ENCODE peak calls at places on chromosome 12, in eight cellular contexts. E is anterior cingulate cortex, Y is GM23248, K is T-cell, D is caudate nucleus, Z is amniotic stem cell, R is NCI-H146, G is A172. U is an unnamed sample.

GRCh38 chr12:13454991-13455696 is 258.6 kb downstream of the EMP1 start:
- DNase-seq in D (no peak), Z (no peak), R (no peak), E (no peak), Y (no peak), G (no peak), K (no peak), U (no peak)

GRCh38 chr12:104023710-104024109 is 26.3 kb downstream of the GLT8D2 start:
- DNase-seq in E (no peak), G (no peak), Z (no peak), K (no peak), D (no peak), R (no peak), Y (no peak), U (no peak)

GRCh38 chr12:52600071-52600470 is 1.2 kb downstream of the KRT72 start:
- DNase-seq in K (no peak), D (no peak), E (no peak), G (no peak), R (no peak), Z (no peak), Y (no peak), U (peak)

GRCh38 chr12:131827961-131828534 is at the start of gene MMP17:
- DNase-seq in G (peak), Z (peak), D (no peak), R (peak), K (peak), E (no peak), Y (peak), U (no peak)

GRCh38 chr12:115450710-115451109 is 766.7 kb upstream of the TBX3 start:
- DNase-seq in E (no peak), Y (no peak), K (no peak), D (no peak), G (no peak), R (no peak), Z (no peak), U (no peak)

GRCh38 chr12:2641761-2642160 is 153.0 kb upstream of the FKBP4 start:
- DNase-seq in G (no peak), R (no peak), Z (no peak), D (no peak), Y (no peak), K (no peak), E (no peak), U (no peak)

GRCh38 chr12:106955377-106956047 is at the start of gene TMEM263:
- DNase-seq in Y (peak), E (peak), Z (peak), D (peak), K (peak), R (peak), G (peak), U (peak)

GRCh38 chr12:108837239-108837638 is 20.1 kb downstream of the SSH1 start:
- DNase-seq in Y (no peak), K (no peak), G (no peak), D (no peak), Z (no peak), E (no peak), R (no peak), U (no peak)

GRCh38 chr12:22361785-22362184 is 27.3 kb upstream of the ST8SIA1 start:
- DNase-seq in Z (no peak), E (no peak), K (no peak), R (no peak), G (no peak), D (no peak), Y (no peak), U (no peak)

GRCh38 chr12:113016796-113017195 is 38.5 kb downstream of the OAS2 start:
- DNase-seq in K (no peak), Y (no peak), D (no peak), Z (no peak), G (no peak), R (no peak), E (no peak), U (no peak)

GRCh38 chr12:68842784-68843567 is 35.0 kb downstream of the MDM2 start:
- DNase-seq in G (no peak), D (no peak), Z (no peak), K (no peak), Y (no peak), E (no peak), R (no peak), U (no peak)

GRCh38 chr12:41795910-41796309 is 348.8 kb downstream of the GXYLT1 start:
- DNase-seq in E (no peak), D (no peak), Y (no peak), Z (no peak), K (no peak), G (no peak), R (no peak), U (no peak)

GRCh38 chr12:120110550-120111501 is 5.7 kb downstream of the RAB35 start:
- DNase-seq in G (no peak), Y (no peak), Z (no peak), D (no peak), E (peak), K (peak), R (no peak), U (peak)

GRCh38 chr12:132285991-132286681 is 43.3 kb downstream of the GALNT9 start:
- DNase-seq in D (no peak), E (no peak), R (no peak), Y (peak), G (peak), Z (no peak), K (no peak), U (no peak)

GRCh38 chr12:92193063-92193462 is 47.4 kb upstream of the BTG1 start:
- DNase-seq in G (no peak), R (no peak), Y (no peak), E (no peak), K (no peak), D (no peak), Z (no peak), U (no peak)

GRCh38 chr12:59780605-59781135 is 184.8 kb downstream of the SLC16A7 start:
- DNase-seq in E (no peak), D (no peak), Z (no peak), Y (peak), R (peak), K (no peak), G (peak), U (no peak)

GRCh38 chr12:20829919-20830318 is 19.4 kb downstream of the SLCO1B3 start:
- DNase-seq in Z (no peak), D (no peak), K (no peak), G (no peak), Y (no peak), E (no peak), R (no peak), U (no peak)

GRCh38 chr12:38904932-38905479 is 385 bp downstream of the CPNE8 start:
- DNase-seq in Y (peak), R (no peak), E (peak), Z (no peak), G (peak), D (peak), K (peak), U (peak)

GRCh38 chr12:57823908-57824640 is 5.5 kb upstream of the AVIL start:
- DNase-seq in G (no peak), D (no peak), Z (no peak), E (no peak), Y (no peak), K (no peak), R (no peak), U (no peak)

GRCh38 chr12:10243803-10244520 is 31.3 kb downstream of the GABARAPL1 start:
- DNase-seq in Y (no peak), R (no peak), D (no peak), K (no peak), Z (no peak), E (no peak), G (no peak), U (no peak)

GRCh38 chr12:95918194-95918993 is 24.0 kb downstream of the CCDC38 start:
- DNase-seq in G (peak), D (no peak), Z (peak), R (peak), Y (peak), K (peak), E (no peak), U (peak)

GRCh38 chr12:43692064-43692463 is 66.5 kb downstream of the PUS7L start:
- DNase-seq in R (no peak), G (peak), E (no peak), K (no peak), Y (peak), Z (peak), D (no peak), U (no peak)

GRCh38 chr12:52210186-52210924 is 18.5 kb upstream of the KRT80 start:
- DNase-seq in R (no peak), G (peak), K (no peak), E (no peak), Z (no peak), Y (peak), D (no peak), U (no peak)

GRCh38 chr12:107818984-107819383 is 44.5 kb downstream of the ASCL4 start:
- DNase-seq in R (no peak), D (no peak), G (peak), K (no peak), Y (peak), E (no peak), Z (peak), U (no peak)

GRCh38 chr12:18998343-18999270 is 130.9 kb upstream of the PLEKHA5 start:
- DNase-seq in Z (no peak), Y (peak), K (no peak), D (no peak), R (peak), G (peak), E (no peak), U (no peak)

GRCh38 chr12:72271741-72272661 is at the start of gene TRHDE:
- DNase-seq in Y (peak), D (no peak), Z (no peak), G (no peak), K (no peak), E (peak), R (peak), U (no peak)

GRCh38 chr12:71045781-71046180 is 112.0 kb downstream of the TSPAN8 start:
- DNase-seq in D (no peak), Y (peak), G (peak), E (no peak), K (no peak), Z (peak), R (no peak), U (no peak)

GRCh38 chr12:51905507-51906438 is 1.5 kb upstream of the ACVRL1 start:
- DNase-seq in E (no peak), G (no peak), D (no peak), Z (no peak), K (no peak), Y (peak), R (no peak), U (no peak)

GRCh38 chr12:31897791-31898503 is 61.3 kb upstream of the RESF1 start:
- DNase-seq in R (peak), Z (no peak), Y (peak), K (no peak), E (no peak), D (no peak), G (peak), U (no peak)

GRCh38 chr12:85688837-85689236 is 147.4 kb downstream of the RASSF9 start:
- DNase-seq in D (no peak), Z (no peak), Y (no peak), K (no peak), G (no peak), E (no peak), R (no peak), U (no peak)

GRCh38 chr12:119006749-119007148 is 25.4 kb downstream of the SRRM4 start:
- DNase-seq in Y (no peak), Z (no peak), D (no peak), G (no peak), E (no peak), R (peak), K (no peak), U (no peak)

GRCh38 chr12:77746108-77746507 is 84.6 kb upstream of the NAV3 start:
- DNase-seq in K (no peak), G (peak), Z (no peak), Y (no peak), E (no peak), R (peak), D (no peak), U (no peak)

GRCh38 chr12:33427071-33427470 is 12.5 kb downstream of the SYT10 start:
- DNase-seq in E (no peak), Z (no peak), D (no peak), R (no peak), Y (no peak), K (no peak), G (peak), U (no peak)

U was measured in CD8-positive, alpha-beta memory T cell.